ENCODE peak calls at places on chromosomes 16 and 17, in five cellular contexts. A is cardiac muscle cell, S is mesothelial cell of epicardium, O is foreskin fibroblast, Q is bronchial epithelial cell. E is an unnamed sample.

GRCh38 chr17:72407336-72408121 is 286.7 kb downstream of the SOX9 start:
- DNase-seq in Q (peak), O (peak), S (peak), A (peak), E (no peak)

GRCh38 chr16:21037168-21037567 is 113.5 kb downstream of the DNAH3 start:
- DNase-seq in S (no peak), Q (no peak), A (no peak), O (no peak), E (no peak)

GRCh38 chr17:29007456-29008455 is 1.9 kb upstream of the SEZ6 start:
- DNase-seq in S (no peak), A (peak), O (peak), Q (peak), E (no peak)

GRCh38 chr17:48554412-48555090 is 9.6 kb upstream of the HOXB2 start:
- DNase-seq in Q (no peak), A (no peak), S (no peak), O (no peak), E (no peak)

GRCh38 chr16:72569677-72570076 is 397.7 kb upstream of the PMFBP1 start:
- DNase-seq in S (no peak), O (no peak), Q (no peak), A (no peak), E (no peak)

GRCh38 chr17:49496183-49496865 is 1.2 kb downstream of the NGFR start:
- DNase-seq in Q (no peak), A (peak), O (peak), S (peak), E (peak)

GRCh38 chr16:47143329-47143676 is 442 bp downstream of the NETO2 start:
- DNase-seq in A (peak), S (peak), Q (peak), O (peak), E (peak)

GRCh38 chr16:48121276-48121675 is 34.5 kb downstream of the ABCC12 start:
- DNase-seq in O (peak), A (no peak), S (no peak), Q (no peak), E (no peak)

GRCh38 chr16:81694494-81695285 is 84.4 kb upstream of the PLCG2 start:
- DNase-seq in A (peak), O (no peak), S (no peak), Q (no peak), E (no peak)

GRCh38 chr17:72587773-72588511 is 467.1 kb downstream of the SOX9 start:
- DNase-seq in A (peak), O (no peak), S (peak), Q (peak), E (no peak)

GRCh38 chr17:81025756-81026155 is 9.2 kb upstream of the BAIAP2 start:
- DNase-seq in S (no peak), Q (no peak), A (no peak), O (peak), E (no peak)

GRCh38 chr16:89467382-89467781 is 23.0 kb downstream of the ANKRD11 start:
- DNase-seq in O (no peak), A (no peak), Q (no peak), S (no peak), E (no peak)

GRCh38 chr16:73265124-73265838 is 217.4 kb upstream of the ZFHX3 start:
- DNase-seq in A (no peak), S (no peak), O (no peak), Q (no peak), E (no peak)

GRCh38 chr17:19305761-19306159 is 56.8 kb downstream of the B9D1 start:
- DNase-seq in Q (no peak), S (no peak), A (no peak), O (no peak), E (no peak)

GRCh38 chr17:50661795-50662391 is 27.2 kb downstream of the ABCC3 start:
- DNase-seq in O (peak), Q (peak), A (peak), S (no peak), E (no peak)

GRCh38 chr16:24775455-24775854 is 46.0 kb downstream of the TNRC6A start:
- DNase-seq in A (peak), S (no peak), Q (no peak), O (peak), E (no peak)

GRCh38 chr17:38748329-38749221 is at the start of gene PCGF2:
- DNase-seq in O (peak), A (peak), S (peak), Q (peak), E (peak)

GRCh38 chr17:65531508-65532431 is 29.7 kb downstream of the AXIN2 start:
- DNase-seq in S (no peak), Q (no peak), O (peak), A (peak), E (no peak)

GRCh38 chr16:89456412-89456811 is 33.9 kb downstream of the ANKRD11 start:
- DNase-seq in S (no peak), A (no peak), Q (no peak), O (no peak), E (no peak)

GRCh38 chr17:69947027-69947759 is 127.8 kb upstream of the KCNJ16 start:
- DNase-seq in O (no peak), S (no peak), A (no peak), Q (no peak), E (no peak)

GRCh38 chr16:88345031-88345942 is 37.5 kb upstream of the ZNF469 start:
- DNase-seq in O (no peak), A (no peak), Q (no peak), S (no peak), E (no peak)

GRCh38 chr17:6107791-6108190 is 37.6 kb downstream of the WSCD1 start:
- DNase-seq in Q (no peak), S (no peak), A (no peak), O (no peak), E (no peak)

GRCh38 chr16:17556276-17557052 is 85.7 kb upstream of the XYLT1 start:
- DNase-seq in Q (peak), O (peak), A (peak), S (no peak), E (no peak)

GRCh38 chr16:85010446-85010930 is 847 bp downstream of the ZDHHC7 start:
- DNase-seq in A (no peak), O (no peak), Q (no peak), S (no peak), E (no peak)

GRCh38 chr17:17551361-17551760 is 40.1 kb downstream of the PEMT start:
- DNase-seq in A (peak), S (peak), Q (no peak), O (peak), E (no peak)

GRCh38 chr17:42389902-42390301 is 1.7 kb upstream of the STAT3 start:
- DNase-seq in O (no peak), A (no peak), S (no peak), Q (no peak), E (no peak)

GRCh38 chr17:42399948-42400843 is 12.0 kb upstream of the STAT3 start:
- DNase-seq in O (peak), Q (no peak), S (no peak), A (no peak), E (no peak)

GRCh38 chr17:42399121-42399520 is 10.9 kb upstream of the STAT3 start:
- DNase-seq in A (no peak), O (peak), S (no peak), Q (no peak), E (no peak)

GRCh38 chr17:42392664-42393415 is 4.6 kb upstream of the STAT3 start:
- DNase-seq in S (no peak), O (no peak), A (no peak), Q (peak), E (no peak)

GRCh38 chr17:42394838-42395237 is 6.6 kb upstream of the STAT3 start:
- DNase-seq in A (no peak), O (no peak), Q (no peak), S (no peak), E (no peak)
- TF ChIP-seq CTCF in A (no peak), O (no peak), Q (no peak), S (no peak), E (no peak)

DNA sequence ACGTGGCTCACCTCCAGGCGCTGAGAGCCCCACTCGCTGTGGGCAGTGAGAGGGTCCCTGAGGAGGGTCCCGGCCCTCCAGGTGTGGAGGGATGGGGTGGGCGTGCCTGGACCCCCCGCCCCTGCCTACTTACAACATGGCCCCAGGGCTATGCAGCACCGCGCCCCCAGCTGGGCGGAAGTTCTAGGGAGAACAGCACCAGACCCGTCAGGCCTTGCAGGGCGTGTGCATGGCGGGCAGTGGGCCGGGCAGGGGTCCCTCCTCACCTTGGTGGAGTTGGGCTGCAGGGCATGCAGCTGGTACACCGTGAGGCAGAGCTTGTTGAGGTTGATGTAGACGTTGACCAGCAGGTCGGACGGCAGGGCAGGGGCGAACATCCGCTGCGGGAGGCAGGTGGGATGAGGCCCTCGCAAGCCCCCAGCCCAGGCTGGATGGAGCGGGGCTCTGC is 2.7 kb downstream of the SMIM22 start:
- DNase-seq in Q (no peak), A (no peak), S (no peak), O (no peak), E (no peak)
- TF ChIP-seq CTCF in Q (no peak), A (no peak), S (no peak), O (no peak), E (no peak)

DNA sequence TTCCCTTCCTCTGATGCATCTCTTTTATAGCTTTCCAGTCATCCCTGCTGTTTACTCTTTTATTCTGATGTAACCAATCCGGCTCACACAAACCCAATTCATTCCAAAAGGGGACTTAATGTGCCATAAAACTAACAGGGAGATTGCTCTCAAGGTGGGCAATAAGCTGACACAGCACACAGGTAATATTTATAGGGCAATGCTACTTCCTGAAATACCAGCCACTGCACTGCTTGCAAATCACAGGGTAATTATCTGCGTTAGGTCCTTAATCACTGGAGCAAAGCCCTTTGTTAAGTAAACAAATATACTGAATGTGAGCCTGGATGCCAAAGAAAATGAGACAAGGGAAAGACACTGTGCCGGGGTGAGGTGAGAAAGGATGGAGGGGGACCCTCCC is 23.3 kb upstream of the CA10 start:
- DNase-seq in O (no peak), S (no peak), Q (no peak), A (no peak), E (no peak)
- TF ChIP-seq CTCF in O (no peak), S (no peak), Q (no peak), A (no peak), E (no peak)

GRCh38 chr16:58088116-58088515 is 41.1 kb downstream of the CFAP20 start:
- DNase-seq in O (no peak), Q (no peak), A (no peak), S (no peak), E (no peak)
- TF ChIP-seq CTCF in O (no peak), Q (no peak), A (no peak), S (no peak), E (no peak)

DNA sequence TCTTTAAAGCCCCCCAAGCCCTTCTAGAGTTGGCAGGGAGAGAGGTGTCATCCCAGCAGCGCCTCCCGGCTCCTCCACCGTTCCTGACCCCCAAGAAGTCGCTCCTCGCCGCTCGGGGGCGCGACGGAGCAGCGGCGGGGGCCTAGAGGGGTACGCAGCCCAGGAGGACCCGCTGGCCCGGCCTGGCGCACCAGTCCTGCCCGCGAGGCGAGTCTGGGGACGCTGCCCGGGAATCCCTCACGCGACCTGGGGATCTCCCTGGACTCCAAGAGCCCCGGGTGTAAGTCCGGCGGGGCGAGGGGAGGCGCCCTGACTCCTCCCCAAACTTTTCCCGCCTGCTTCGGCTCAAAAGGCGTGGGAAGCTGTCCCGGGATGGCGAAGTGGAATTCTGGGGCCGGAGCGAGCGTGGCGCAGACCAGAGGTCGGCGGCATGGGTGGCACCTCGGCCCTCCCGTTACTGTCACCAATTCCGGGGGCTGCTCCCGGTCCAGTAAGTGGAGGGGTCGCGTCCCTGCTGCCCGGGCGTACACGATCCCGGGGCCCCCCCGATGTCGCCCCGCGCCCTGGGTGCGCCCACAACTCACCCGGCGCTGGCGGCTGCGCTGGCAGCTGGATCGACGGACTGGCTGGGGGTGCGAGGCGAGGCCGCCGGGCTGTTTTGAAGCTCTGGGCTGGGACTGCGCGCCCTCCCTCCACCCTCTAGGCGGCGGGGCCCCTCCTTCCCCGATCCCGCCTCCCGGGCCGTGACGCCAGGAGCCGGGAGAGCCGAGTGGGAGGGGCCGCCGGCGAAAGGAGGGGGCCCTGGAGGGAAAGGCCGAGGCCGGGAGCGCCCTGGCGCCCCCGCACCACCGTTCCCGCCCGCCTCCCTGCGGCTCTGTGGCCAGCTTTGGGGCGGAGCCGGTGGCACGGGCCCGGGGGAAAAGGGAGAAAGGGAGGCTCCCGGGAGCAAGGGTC is at the start of gene EMP2:
- DNase-seq in O (peak), S (peak), A (peak), Q (peak), E (peak)
- TF ChIP-seq CTCF in O (peak), S (no peak), A (peak), Q (peak), E (peak)

GRCh38 chr17:59752922-59753321 is 45.5 kb downstream of the VMP1 start:
- DNase-seq in Q (no peak), O (no peak), A (no peak), S (no peak), E (no peak)

GRCh38 chr17:59754547-59754946 is 47.1 kb downstream of the VMP1 start:
- DNase-seq in A (peak), O (peak), Q (peak), S (no peak), E (no peak)

GRCh38 chr17:59751955-59752413 is 44.5 kb downstream of the VMP1 start:
- DNase-seq in O (no peak), S (no peak), Q (no peak), A (no peak), E (no peak)

GRCh38 chr17:59752446-59752845 is 45.0 kb downstream of the VMP1 start:
- DNase-seq in Q (no peak), O (peak), S (no peak), A (no peak), E (no peak)

DNA sequence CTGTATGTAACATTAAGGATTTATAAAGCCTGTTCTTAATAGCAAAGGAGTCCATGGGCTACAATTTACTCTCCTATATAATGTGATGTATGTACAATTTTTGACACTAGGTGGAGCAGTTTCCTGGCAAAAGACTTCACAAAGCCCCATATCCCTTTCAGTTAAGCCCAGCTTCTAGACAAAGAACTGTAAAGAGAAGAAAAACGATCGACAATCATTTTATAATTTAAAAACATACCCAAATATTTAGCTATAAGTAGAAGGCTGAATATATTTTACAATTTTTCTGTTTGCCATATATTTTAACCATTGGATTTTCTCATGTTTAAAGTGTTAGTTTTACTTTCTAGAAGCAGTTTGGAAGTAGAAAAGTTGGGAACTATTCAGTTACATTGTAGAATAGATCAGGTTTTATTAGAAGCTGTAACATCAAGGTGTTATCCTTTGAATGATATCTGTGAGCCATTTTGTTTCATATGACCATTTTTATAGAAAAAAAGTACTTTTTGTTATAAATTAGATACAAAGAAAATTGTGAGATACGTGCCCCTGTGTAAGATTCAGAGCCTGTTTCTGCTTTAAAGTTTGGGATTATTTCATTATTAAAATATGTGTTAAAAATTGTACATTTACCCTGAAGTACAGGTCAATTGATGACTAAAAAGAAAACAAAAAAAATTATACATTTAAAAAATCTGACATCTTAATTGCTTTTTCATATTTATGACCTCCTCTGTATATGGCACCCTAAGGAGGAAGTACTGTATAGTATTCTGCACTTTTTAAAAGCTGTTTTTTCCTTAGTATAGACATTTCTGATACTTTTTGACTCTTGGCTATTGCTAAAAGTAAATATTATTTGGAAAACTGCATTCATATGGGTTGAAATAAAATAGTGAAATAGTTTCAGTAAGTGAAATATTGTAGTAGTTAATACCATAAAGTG is 46.3 kb downstream of the VMP1 start:
- DNase-seq in O (peak), S (no peak), A (peak), Q (peak), E (no peak)
- TF ChIP-seq CTCF in O (peak), S (peak), A (peak), Q (peak), E (peak)

GRCh38 chr16:2465653-2466415 is 5.3 kb upstream of the NTN3 start:
- DNase-seq in A (no peak), O (no peak), S (no peak), Q (no peak), E (no peak)

GRCh38 chr16:2466667-2467300 is 4.3 kb upstream of the NTN3 start:
- DNase-seq in O (no peak), Q (no peak), A (no peak), S (no peak), E (no peak)

GRCh38 chr16:2468142-2468724 is 2.9 kb upstream of the NTN3 start:
- DNase-seq in O (peak), A (no peak), Q (peak), S (peak), E (no peak)

GRCh38 chr16:2468725-2469398 is 2.2 kb upstream of the NTN3 start:
- DNase-seq in Q (no peak), S (no peak), O (no peak), A (no peak), E (no peak)

GRCh38 chr16:2467301-2468141 is 3.6 kb upstream of the NTN3 start:
- DNase-seq in S (peak), A (peak), O (peak), Q (peak), E (no peak)
- TF ChIP-seq CTCF in S (no peak), A (no peak), O (no peak), Q (no peak), E (peak)

GRCh38 chr16:53821957-53822625 is 118.1 kb downstream of the FTO start:
- DNase-seq in Q (peak), O (peak), A (peak), S (no peak), E (no peak)
- TF ChIP-seq CTCF in Q (no peak), O (no peak), A (peak), S (no peak), E (peak)